ENCODE peak calls at places on chromosomes 2 and 18, in five cellular contexts. T is adrenal gland, O is ovary, Z is uterus, P is A549. S is an unnamed sample.

GRCh38 chr18:36610258-36610657 is 218.5 kb downstream of the TPGS2 start:
- DNase-seq in P (no peak), T (no peak), O (no peak), Z (no peak), S (no peak)

GRCh38 chr2:98419977-98420725 is 24.5 kb upstream of the INPP4A start:
- DNase-seq in Z (no peak), O (no peak), P (no peak), T (no peak), S (no peak)

GRCh38 chr2:234399451-234400246 is 97.2 kb downstream of the ARL4C start:
- DNase-seq in P (no peak), T (no peak), Z (no peak), O (no peak), S (no peak)

GRCh38 chr2:162022290-162022945 is 51.6 kb downstream of the DPP4 start:
- DNase-seq in Z (no peak), T (no peak), P (no peak), O (no peak), S (no peak)

GRCh38 chr2:88602022-88602421 is 25.2 kb downstream of the EIF2AK3 start:
- DNase-seq in T (no peak), P (no peak), O (no peak), Z (no peak), S (no peak)

GRCh38 chr2:159987136-159987535 is 75.3 kb downstream of the PLA2R1 start:
- DNase-seq in P (no peak), T (no peak), Z (no peak), O (no peak), S (no peak)

GRCh38 chr2:218876562-218877219 is 4.0 kb upstream of the WNT10A start:
- DNase-seq in Z (peak; percentile 58), T (peak; percentile 67), P (peak; percentile 62), O (no peak), S (peak; percentile 59)

GRCh38 chr2:239329284-239329971 is 71.4 kb downstream of the HDAC4 start:
- DNase-seq in O (peak; percentile 70), P (no peak), Z (peak; percentile 62), T (peak; percentile 80), S (no peak)

GRCh38 chr18:59060540-59060939 is 79.1 kb upstream of the SEC11C start:
- DNase-seq in O (no peak), P (no peak), T (peak; percentile 24), Z (no peak), S (no peak)

GRCh38 chr2:188600536-188601210 is 309.0 kb downstream of the GULP1 start:
- DNase-seq in T (no peak), O (no peak), Z (no peak), P (no peak), S (no peak)

GRCh38 chr2:7060602-7061435 is 143.6 kb downstream of the RNF144A start:
- DNase-seq in O (no peak), T (no peak), Z (peak; percentile 41), P (no peak), S (no peak)

GRCh38 chr2:229718057-229718456 is 3.7 kb upstream of the DNER start:
- DNase-seq in T (no peak), O (no peak), Z (no peak), P (no peak), S (no peak)

GRCh38 chr2:27222407-27222806 is 5.2 kb downstream of the CAD start:
- DNase-seq in P (no peak), T (no peak), O (no peak), Z (no peak), S (no peak)

GRCh38 chr2:44745922-44746321 is 195.6 kb upstream of the SIX3 start:
- DNase-seq in T (no peak), Z (no peak), P (no peak), O (no peak), S (no peak)

GRCh38 chr18:79242246-79242645 is 153.5 kb upstream of the NFATC1 start:
- DNase-seq in Z (no peak), O (no peak), T (no peak), P (no peak), S (no peak)

GRCh38 chr2:25230128-25230527 is 61.7 kb upstream of the POMC start:
- DNase-seq in T (no peak), O (peak; percentile 41), P (no peak), Z (no peak), S (no peak)

GRCh38 chr2:197209742-197210408 is 100.7 kb downstream of the ANKRD44 start:
- DNase-seq in P (no peak), Z (no peak), T (no peak), O (no peak), S (no peak)

GRCh38 chr2:100852447-100852846 is 32.5 kb downstream of the NPAS2 start:
- DNase-seq in Z (no peak), P (no peak), T (no peak), O (no peak), S (no peak)

GRCh38 chr18:33578371-33579146 is 540 bp downstream of the ASXL3 start:
- DNase-seq in T (no peak), O (peak; percentile 83), Z (peak; percentile 23), P (no peak), S (no peak)

GRCh38 chr2:11938196-11938595 is 191.8 kb downstream of the LPIN1 start:
- DNase-seq in Z (peak; percentile 27), T (no peak), O (peak; percentile 64), P (no peak), S (no peak)

GRCh38 chr2:133674433-133675331 is 106.4 kb upstream of the NCKAP5 start:
- DNase-seq in P (no peak), O (peak; percentile 24), T (peak; percentile 9), Z (peak; percentile 14), S (no peak)

GRCh38 chr2:172046080-172046678 is 39.1 kb upstream of the DLX1 start:
- DNase-seq in T (no peak), Z (no peak), O (no peak), P (no peak), S (no peak)

GRCh38 chr2:216632952-216633615 is at the start of gene IGFBP2:
- DNase-seq in T (peak; percentile 50), Z (peak; percentile 35), O (peak; percentile 62), P (peak; percentile 41), S (peak; percentile 41)

GRCh38 chr2:37711308-37711731 is 39.9 kb upstream of the CDC42EP3 start:
- DNase-seq in P (peak; percentile 36), O (no peak), Z (no peak), T (no peak), S (peak; percentile 26)

GRCh38 chr18:34117319-34117718 is 107.4 kb downstream of the NOL4 start:
- DNase-seq in T (no peak), Z (no peak), P (no peak), O (no peak), S (no peak)

GRCh38 chr2:162293122-162293781 is 25.2 kb downstream of the IFIH1 start:
- DNase-seq in T (no peak), P (no peak), Z (no peak), O (no peak), S (no peak)

DNA sequence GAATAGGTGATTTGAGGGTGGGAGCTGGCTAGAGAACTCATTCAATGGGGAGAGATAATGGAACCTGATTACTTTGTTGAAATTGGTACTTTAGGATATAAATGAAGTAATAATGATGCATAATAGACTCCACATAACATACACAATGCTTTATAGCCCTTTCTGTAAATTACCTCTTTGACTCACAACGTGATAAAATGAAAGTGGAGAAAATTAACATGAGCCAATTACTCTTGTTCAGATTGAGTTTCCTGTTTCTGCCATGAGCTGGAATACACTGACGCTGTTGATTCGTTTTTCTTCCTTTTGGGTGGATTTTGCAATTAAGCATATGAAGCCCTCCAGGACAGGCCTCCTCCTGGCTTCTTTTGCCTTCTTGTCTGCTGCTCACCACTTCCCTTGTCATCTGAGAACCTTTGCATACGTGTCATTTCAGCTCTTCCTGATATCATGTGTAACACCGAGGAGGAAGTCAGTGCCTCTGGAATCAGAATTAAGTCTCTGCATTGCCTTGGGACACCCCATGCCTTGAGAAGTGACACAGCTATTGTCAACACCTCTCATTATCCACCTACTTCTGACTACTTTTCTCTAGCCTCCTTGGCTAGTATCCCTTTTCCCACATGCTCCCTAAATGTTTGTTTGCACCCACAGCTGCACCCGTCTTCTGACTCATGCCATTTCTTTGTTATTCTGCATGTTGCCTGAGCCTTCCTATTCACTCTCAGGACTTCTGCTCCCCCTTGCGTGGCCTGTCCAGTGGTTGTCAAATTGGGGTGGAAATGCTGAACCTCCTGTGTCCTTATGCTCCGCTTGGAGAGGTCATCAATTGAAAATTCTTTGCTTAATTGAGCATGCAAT is 134.1 kb downstream of the FMNL2 start:
- DNase-seq in T (no peak), P (no peak), Z (no peak), O (no peak), S (no peak)
- TF ChIP-seq POLR2A in T (no peak), P (no peak), Z (no peak), O (no peak), S (no peak)

GRCh38 chr2:9554841-9555337 is 741 bp downstream of the ADAM17 start:
- DNase-seq in Z (peak; percentile 38), O (no peak), P (no peak), T (peak; percentile 35), S (no peak)
- TF ChIP-seq POLR2A in Z (no peak), O (peak; percentile 27), P (peak; percentile 26), T (no peak), S (no peak)

DNA sequence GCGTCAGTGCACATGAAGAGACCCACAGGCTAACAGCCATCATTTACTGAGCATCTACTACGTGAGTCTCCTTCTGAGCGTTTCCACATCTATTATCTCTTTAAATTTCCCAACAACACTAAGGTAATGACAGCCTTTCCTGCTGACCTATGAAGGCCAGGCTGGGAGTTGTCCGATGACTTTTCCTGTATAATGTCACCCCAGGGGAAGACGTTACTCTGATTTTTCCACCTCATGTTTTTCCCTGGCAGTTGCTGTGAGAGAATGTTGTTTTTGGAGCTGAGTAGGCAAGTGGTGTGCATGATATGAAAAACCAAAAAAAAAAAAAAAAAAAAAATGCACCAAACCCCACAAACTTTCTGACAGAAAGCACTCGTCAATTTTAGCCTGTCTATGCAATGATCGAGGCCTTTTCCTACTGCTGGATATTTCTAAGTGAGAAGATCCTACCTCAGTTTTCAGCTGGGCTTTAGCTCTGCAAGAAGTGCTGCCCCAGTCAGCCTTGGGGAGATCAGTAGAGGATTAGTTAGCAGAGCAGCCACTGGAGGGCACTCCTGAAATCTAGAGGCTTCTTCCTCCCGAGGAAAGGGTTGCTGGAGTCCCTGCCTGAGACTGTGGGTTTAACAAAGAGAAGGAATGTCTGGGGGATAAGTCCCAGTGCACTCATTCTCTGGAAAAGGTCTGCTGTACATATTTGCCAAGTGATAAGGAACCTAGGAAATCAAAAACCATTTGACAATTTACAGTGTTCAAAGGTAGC is 207.5 kb downstream of the SLC8A1 start:
- DNase-seq in Z (peak; percentile 46), P (peak; percentile 27), O (peak; percentile 17), T (peak; percentile 63), S (peak; percentile 33)
- TF ChIP-seq POLR2A in Z (no peak), P (no peak), O (no peak), T (no peak), S (no peak)

DNA sequence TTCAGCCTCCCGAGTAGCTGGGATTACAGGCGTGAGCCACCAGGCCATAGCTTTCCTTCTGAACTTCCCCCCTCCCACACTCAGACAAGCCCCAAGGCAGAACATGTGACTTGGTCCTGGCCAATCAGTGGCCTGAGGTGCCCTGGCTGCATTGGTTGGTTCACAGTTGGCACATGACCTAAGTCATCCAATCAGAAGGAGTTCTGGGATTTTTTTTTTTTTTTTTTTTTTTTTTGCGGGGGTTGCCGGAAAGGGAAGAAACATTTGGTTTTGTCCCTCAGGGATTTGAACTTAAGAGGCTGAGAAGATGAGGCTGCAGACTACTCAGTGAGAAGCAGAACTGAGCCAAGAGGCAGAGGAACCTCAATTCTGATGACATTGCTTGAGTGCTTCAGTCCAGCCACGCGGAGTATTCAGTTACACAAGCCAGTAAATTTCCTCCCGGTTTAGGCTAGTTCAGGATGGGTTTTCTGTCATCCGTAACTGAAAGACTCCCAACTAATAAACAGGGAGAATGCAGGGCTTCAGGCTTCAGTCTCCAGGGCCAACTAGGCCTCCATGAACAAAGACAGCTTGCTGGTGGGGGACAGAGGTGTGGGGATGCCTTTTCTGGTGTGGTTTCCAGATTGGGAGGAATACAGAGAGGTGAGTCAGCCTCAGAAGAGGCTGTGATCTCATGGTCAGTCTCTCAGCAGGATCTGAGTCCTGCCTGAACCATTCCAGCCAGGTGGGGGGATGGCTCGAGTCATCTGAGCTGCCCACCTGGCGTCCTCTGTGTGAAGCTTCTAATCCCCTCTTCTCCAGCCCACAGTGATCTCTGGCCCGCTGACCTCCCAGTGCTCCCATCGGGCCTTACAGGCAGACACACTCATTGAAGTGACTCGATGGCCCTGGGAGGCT is 9.2 kb downstream of the PTMA start:
- DNase-seq in T (peak; percentile 30), Z (no peak), P (peak; percentile 58), O (no peak), S (peak; percentile 64)
- TF ChIP-seq POLR2A in T (no peak), Z (no peak), P (no peak), O (no peak), S (no peak)

S was measured in HCT116.